ENCODE peak calls at places on chromosomes 7 and 10, in five cellular contexts. K, M, X, U and B are unnamed samples. For H3K4me1, the result is how much of the 10 kb centered on the place peaks cover.

GRCh38 chr10:49161411-49161997 is 26.7 kb downstream of the TMEM273 start:
- DNase-seq in K (no peak), M (no peak), X (no peak), U (no peak), B (no peak)

GRCh38 chr7:101554584-101555268 is 74.4 kb downstream of the MYL10 start:
- DNase-seq in K (no peak), M (no peak), X (no peak), U (no peak), B (no peak)

GRCh38 chr10:89426230-89426868 is 12.0 kb downstream of the IFIT5 start:
- DNase-seq in K (no peak), M (no peak), X (no peak), U (no peak), B (no peak)

GRCh38 chr7:47373871-47374451 is 207.9 kb downstream of the TNS3 start:
- DNase-seq in K (no peak), M (no peak), X (peak), U (no peak), B (no peak)

GRCh38 chr10:49118450-49118849 is 3.1 kb upstream of the VSTM4 start:
- DNase-seq in K (no peak), M (no peak), X (no peak), U (no peak), B (no peak)

GRCh38 chr7:139523988-139524815 is 717 bp downstream of the CLEC2L start:
- DNase-seq in K (no peak), M (no peak), X (no peak), U (no peak), B (no peak)

GRCh38 chr7:73668103-73668937 is 689 bp downstream of the VPS37D start:
- DNase-seq in K (no peak), M (no peak), X (peak), U (no peak), B (no peak)

GRCh38 chr7:134368851-134369533 is 52.3 kb upstream of the SLC35B4 start:
- DNase-seq in K (no peak), M (no peak), X (no peak), U (no peak), B (no peak)

GRCh38 chr10:123445336-123445735 is 220.8 kb upstream of the GPR26 start:
- DNase-seq in K (no peak), M (no peak), X (peak), U (no peak), B (no peak)
- H3K4me1 ChIP-seq in K (under half), M (under half), X (under half), U (under half), B (under half)

GRCh38 chr10:99548041-99548530 is 15.3 kb downstream of the NKX2-3 start:
- DNase-seq in K (no peak), M (no peak), X (no peak), U (no peak), B (no peak)
- TF ChIP-seq CTCF in K (peak), M (no peak), X (no peak), U (no peak), B (no peak)

DNA sequence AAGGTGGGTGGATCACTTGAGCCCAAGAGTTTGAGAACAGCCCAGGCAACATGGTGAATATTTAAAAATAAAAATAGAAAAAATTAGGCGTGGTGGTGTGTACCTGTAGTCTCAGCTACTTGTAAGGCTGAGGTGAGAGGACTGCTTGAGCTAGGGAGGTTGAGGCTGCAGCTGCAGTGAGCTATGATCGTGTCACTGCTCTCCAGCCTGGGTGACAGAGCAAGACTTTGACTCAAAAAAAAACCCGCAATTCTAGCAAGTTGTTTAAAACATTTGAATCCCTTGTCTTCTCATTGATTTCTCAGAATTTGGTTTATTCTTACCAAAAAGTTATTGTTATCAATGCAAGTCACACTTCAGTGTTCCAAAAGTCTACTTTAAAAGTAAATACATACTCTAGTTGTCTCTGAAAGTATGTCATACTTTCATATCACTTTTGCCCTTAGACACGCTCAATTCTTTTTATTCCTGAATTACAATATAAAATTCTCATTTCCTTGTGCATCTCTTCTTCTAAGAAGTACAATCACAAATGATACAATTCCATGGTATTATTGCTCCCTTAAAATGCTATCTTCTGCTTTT is 6.3 kb downstream of the EPC1 start:
- DNase-seq in K (no peak), M (no peak), X (no peak), U (no peak), B (no peak)
- H3K4me1 ChIP-seq in K (half or more), M (half or more), X (half or more), U (under half), B (half or more)

DNA sequence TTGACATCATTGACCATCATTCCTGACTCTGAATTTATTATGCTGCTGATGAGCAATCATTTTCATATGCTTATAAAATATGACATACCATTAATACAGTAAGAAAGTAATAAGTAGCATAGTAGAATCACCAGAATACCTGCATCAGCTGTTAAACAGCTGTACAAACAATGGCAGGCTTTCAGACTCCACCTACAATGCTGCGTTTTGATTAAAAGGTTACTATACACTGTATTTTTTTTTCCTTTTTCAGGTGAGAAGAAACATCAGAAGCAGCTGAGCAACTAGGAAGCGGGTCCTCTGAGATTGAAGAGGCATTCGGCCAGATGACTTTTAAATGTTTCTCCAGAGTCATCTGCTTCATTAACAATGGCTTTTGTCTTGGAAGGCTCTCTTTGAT is 7.1 kb downstream of the ASNS start:
- DNase-seq in K (no peak), M (no peak), X (no peak), U (no peak), B (no peak)
- TF ChIP-seq CTCF in K (no peak), M (no peak), X (no peak), U (no peak), B (no peak)

DNA sequence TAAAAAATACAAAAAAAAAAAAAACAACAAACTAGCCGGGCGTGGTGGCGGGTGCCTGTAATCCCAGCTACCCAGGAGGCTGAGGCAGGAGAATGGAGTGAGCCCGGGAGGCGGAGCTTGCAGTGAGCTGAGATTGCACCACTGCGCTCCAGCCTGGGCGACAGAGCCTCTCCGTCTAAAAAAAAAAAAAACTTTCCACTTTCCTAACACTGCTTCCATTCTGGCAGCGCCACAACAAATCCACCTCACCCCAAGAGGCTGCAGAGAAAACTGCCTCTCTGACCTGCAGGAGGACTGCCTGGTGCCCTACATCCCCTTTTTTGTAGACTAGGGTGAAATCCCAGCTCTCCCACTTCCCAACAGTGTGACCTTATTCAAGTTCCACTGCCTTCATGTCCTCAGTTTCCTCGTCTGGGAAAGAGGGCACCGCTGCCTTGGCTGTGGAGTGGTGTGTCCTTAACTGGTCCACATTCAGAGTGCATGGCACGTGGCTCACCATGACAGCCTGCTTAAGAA is 2.6 kb upstream of the MBL2 start:
- DNase-seq in K (no peak), M (no peak), X (no peak), U (no peak), B (no peak)
- H3K4me1 ChIP-seq in K (under half), M (under half), X (under half), U (under half), B (under half)

GRCh38 chr10:788796-789748 is 99.6 kb upstream of the DIP2C start:
- DNase-seq in K (peak), M (no peak), X (peak), U (no peak), B (peak)
- TF ChIP-seq CTCF in K (no peak), M (no peak), X (peak), U (peak), B (no peak)

GRCh38 chr10:61757525-61758397 is 95.0 kb downstream of the CABCOCO1 start:
- DNase-seq in K (peak), M (no peak), X (no peak), U (no peak), B (peak)

GRCh38 chr10:61752111-61753011 is 89.6 kb downstream of the CABCOCO1 start:
- DNase-seq in K (no peak), M (no peak), X (no peak), U (no peak), B (no peak)

GRCh38 chr10:61757001-61757400 is 94.3 kb downstream of the CABCOCO1 start:
- DNase-seq in K (no peak), M (no peak), X (no peak), U (no peak), B (no peak)

GRCh38 chr10:61753453-61753852 is 90.7 kb downstream of the CABCOCO1 start:
- DNase-seq in K (no peak), M (no peak), X (no peak), U (no peak), B (no peak)

GRCh38 chr10:61754553-61755540 is 92.1 kb downstream of the CABCOCO1 start:
- DNase-seq in K (no peak), M (no peak), X (no peak), U (no peak), B (no peak)
- H3K4me1 ChIP-seq in K (under half), M (under half), X (under half), U (under half), B (under half)

GRCh38 chr10:35226507-35226906 is 99.9 kb downstream of the CREM start:
- DNase-seq in K (no peak), M (no peak), X (no peak), U (no peak), B (no peak)
- TF ChIP-seq CTCF in K (no peak), M (no peak), X (no peak), U (no peak), B (no peak)